ENCODE peak calls at places on chromosomes 12 and 14, in four cellular contexts. B, N, G and U are unnamed samples.

GRCh38 chr12:9730591-9730990 is 2.3 kb downstream of the CLECL1 start:
- DNase-seq in B (no peak), N (no peak), G (no peak), U (no peak)

GRCh38 chr12:27790179-27790578 is 10.1 kb upstream of the MANSC4 start:
- DNase-seq in B (no peak), N (no peak), G (no peak), U (no peak)

GRCh38 chr12:95877622-95878021 is 18.9 kb downstream of the SNRPF start:
- DNase-seq in B (no peak), N (no peak), G (no peak), U (no peak)

GRCh38 chr12:40312982-40313576 is 88.3 kb downstream of the LRRK2 start:
- DNase-seq in B (no peak), N (no peak), G (no peak), U (no peak)

GRCh38 chr14:52033131-52033642 is 35.7 kb downstream of the NID2 start:
- DNase-seq in B (no peak), N (no peak), G (no peak), U (no peak)

GRCh38 chr12:91896725-91897515 is 248.7 kb downstream of the BTG1 start:
- DNase-seq in B (no peak), N (no peak), G (no peak), U (no peak)

GRCh38 chr14:90544566-90544965 is 147.7 kb downstream of the CALM1 start:
- DNase-seq in B (no peak), N (no peak), G (no peak), U (no peak)

GRCh38 chr12:32307352-32307751 is 92.0 kb upstream of the FGD4 start:
- DNase-seq in B (no peak), N (no peak), G (no peak), U (no peak)

GRCh38 chr14:99604766-99605298 is 825 bp upstream of the CCDC85C start:
- DNase-seq in B (peak; percentile 62), N (peak; percentile 46), G (peak; percentile 60), U (no peak)

GRCh38 chr12:1474567-1475153 is 119.7 kb downstream of the FBXL14 start:
- DNase-seq in B (no peak), N (no peak), G (no peak), U (no peak)

GRCh38 chr12:13661005-13661887 is 320.2 kb downstream of the GRIN2B start:
- DNase-seq in B (peak; percentile 58), N (peak; percentile 62), G (peak; percentile 47), U (no peak)

GRCh38 chr14:24982472-24983155 is 67.3 kb downstream of the STXBP6 start:
- DNase-seq in B (no peak), N (no peak), G (no peak), U (no peak)

GRCh38 chr12:70774055-70774454 is 136.8 kb upstream of the PTPRB start:
- DNase-seq in B (no peak), N (no peak), G (no peak), U (no peak)

GRCh38 chr14:64683264-64683663 is 21.0 kb upstream of the PLEKHG3 start:
- DNase-seq in B (no peak), N (no peak), G (peak; percentile 49), U (no peak)

GRCh38 chr12:65014504-65015271 is 106.4 kb downstream of the WIF1 start:
- DNase-seq in B (no peak), N (no peak), G (no peak), U (no peak)

GRCh38 chr12:40185303-40185693 is 39.5 kb upstream of the LRRK2 start:
- DNase-seq in B (no peak), N (no peak), G (no peak), U (no peak)

GRCh38 chr14:97218336-97218712 is 421.1 kb downstream of the VRK1 start:
- DNase-seq in B (no peak), N (peak; percentile 49), G (peak; percentile 4), U (no peak)

GRCh38 chr12:90262261-90262660 is 553.6 kb upstream of the ATP2B1 start:
- DNase-seq in B (no peak), N (no peak), G (no peak), U (no peak)

GRCh38 chr14:103679351-103679750 is 35.9 kb downstream of the XRCC3 start:
- DNase-seq in B (peak; percentile 66), N (peak; percentile 61), G (no peak), U (peak; percentile 75)

GRCh38 chr14:92039073-92039719 is 663 bp downstream of the TRIP11 start:
- DNase-seq in B (peak; percentile 55), N (peak; percentile 77), G (no peak), U (no peak)

GRCh38 chr12:26338574-26339572 is 143.5 kb downstream of the SSPN start:
- DNase-seq in B (no peak), N (no peak), G (peak; percentile 8), U (no peak)

GRCh38 chr12:93773122-93773871 is 96.1 kb downstream of the CRADD start:
- DNase-seq in B (no peak), N (no peak), G (no peak), U (no peak)

GRCh38 chr12:30969006-30969405 is 42.5 kb downstream of the TSPAN11 start:
- DNase-seq in B (no peak), N (no peak), G (no peak), U (no peak)

GRCh38 chr12:16583991-16584745 is 21.8 kb downstream of the LMO3 start:
- DNase-seq in B (no peak), N (no peak), G (no peak), U (no peak)

GRCh38 chr12:107976331-107976730 is 152.8 kb upstream of the WSCD2 start:
- DNase-seq in B (no peak), N (no peak), G (no peak), U (no peak)

GRCh38 chr12:53645191-53645590 is 19.0 kb upstream of the ATF7 start:
- DNase-seq in B (no peak), N (no peak), G (no peak), U (no peak)

GRCh38 chr14:102917056-102917385 is 5.4 kb upstream of the AMN start:
- DNase-seq in B (no peak), N (no peak), G (no peak), U (peak; percentile 44)

GRCh38 chr14:72543325-72543724 is 350.6 kb downstream of the DPF3 start:
- DNase-seq in B (no peak), N (no peak), G (no peak), U (no peak)

GRCh38 chr14:84421611-84422010 is 1108.3 kb upstream of the FLRT2 start:
- DNase-seq in B (no peak), N (no peak), G (no peak), U (no peak)

GRCh38 chr14:104263671-104264358 is 125.4 kb downstream of the KIF26A start:
- DNase-seq in B (peak; percentile 1), N (peak; percentile 8), G (no peak), U (peak; percentile 30)

GRCh38 chr12:52879394-52880351 is 25.2 kb downstream of the KRT8 start:
- DNase-seq in B (peak; percentile 80), N (peak; percentile 86), G (peak; percentile 77), U (peak; percentile 80)

GRCh38 chr14:24576766-24577165 is 716 bp upstream of the CTSG start:
- DNase-seq in B (no peak), N (no peak), G (no peak), U (no peak)

GRCh38 chr12:49873361-49873934 is 30.3 kb downstream of the FAIM2 start:
- DNase-seq in B (no peak), N (no peak), G (no peak), U (no peak)

GRCh38 chr12:15534322-15534721 is 212.0 kb downstream of the PTPRO start:
- DNase-seq in B (no peak), N (no peak), G (no peak), U (no peak)

GRCh38 chr14:30180219-30180618 is 252.6 kb upstream of the PRKD1 start:
- DNase-seq in B (no peak), N (no peak), G (no peak), U (no peak)

GRCh38 chr14:30191639-30192279 is 264.1 kb upstream of the PRKD1 start:
- DNase-seq in B (no peak), N (no peak), G (no peak), U (no peak)

DNA sequence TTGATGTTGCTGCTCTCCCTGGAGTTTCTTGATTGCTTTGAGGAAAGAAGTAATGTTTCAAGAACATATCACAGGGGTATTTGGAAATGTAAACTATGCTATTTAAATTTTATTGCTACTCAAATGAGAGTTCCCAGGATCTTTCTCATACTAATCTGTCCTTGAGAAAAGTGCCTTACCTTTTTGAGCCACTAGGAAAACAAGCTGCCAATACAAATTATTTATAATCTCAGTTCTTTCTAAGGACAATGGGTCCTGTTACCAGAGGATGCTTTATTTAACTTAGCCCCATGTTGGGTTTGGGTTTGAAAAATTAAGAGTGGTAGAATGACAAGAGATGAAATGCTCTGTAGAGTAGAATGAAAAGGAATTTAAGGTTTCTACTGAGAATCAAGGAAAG is 258.2 kb upstream of the PRKD1 start:
- DNase-seq in B (no peak), N (no peak), G (no peak), U (no peak)
- TF ChIP-seq CTCF in B (no peak), N (peak; percentile 21), G (peak; percentile 47), U (no peak)

GRCh38 chr12:41407240-41407799 is 219.2 kb downstream of the PDZRN4 start:
- DNase-seq in B (no peak), N (no peak), G (no peak), U (no peak)

DNA sequence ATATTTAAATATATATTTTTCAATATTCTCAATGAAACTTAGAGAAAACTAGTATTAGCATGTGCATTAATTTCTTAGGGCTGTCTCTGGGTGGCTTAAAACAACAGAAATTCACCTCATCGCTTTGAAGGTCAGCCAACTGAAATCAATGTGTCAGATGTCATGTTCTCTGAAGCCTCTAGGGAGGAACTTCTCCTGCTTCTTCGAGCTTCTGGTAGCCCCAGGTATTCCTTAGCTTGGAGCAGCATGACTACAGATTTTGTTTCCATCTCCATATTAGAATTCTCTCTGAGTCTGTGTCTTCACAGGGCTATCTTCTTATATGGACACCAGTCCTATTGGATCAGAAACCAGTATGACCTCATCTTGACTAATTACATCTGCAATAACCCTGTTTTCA is 221.5 kb downstream of the PDZRN4 start:
- DNase-seq in B (no peak), N (no peak), G (no peak), U (no peak)
- TF ChIP-seq CTCF in B (no peak), N (no peak), G (no peak), U (no peak)

DNA sequence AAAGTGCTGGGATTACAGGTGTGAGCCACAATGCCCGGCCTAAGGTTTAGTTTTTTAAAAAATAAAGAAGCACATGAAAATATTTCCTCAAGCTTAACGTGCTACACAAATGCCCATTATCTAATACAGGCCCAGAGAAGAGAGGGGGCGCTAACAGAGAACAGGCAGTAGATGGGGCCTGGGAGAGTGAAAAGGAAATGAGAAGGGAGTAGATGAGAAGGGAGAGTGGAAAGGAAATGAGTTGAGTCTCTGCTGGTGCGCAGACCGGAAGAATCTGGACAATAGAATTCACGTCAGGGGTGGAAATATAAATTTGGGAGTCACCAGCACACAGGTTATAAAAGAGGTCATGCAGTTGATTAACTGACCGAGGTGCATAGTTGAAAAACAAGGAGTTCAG is 10.7 kb downstream of the PXN start:
- DNase-seq in B (no peak), N (no peak), G (no peak), U (no peak)
- TF ChIP-seq CTCF in B (no peak), N (no peak), G (no peak), U (no peak)

DNA sequence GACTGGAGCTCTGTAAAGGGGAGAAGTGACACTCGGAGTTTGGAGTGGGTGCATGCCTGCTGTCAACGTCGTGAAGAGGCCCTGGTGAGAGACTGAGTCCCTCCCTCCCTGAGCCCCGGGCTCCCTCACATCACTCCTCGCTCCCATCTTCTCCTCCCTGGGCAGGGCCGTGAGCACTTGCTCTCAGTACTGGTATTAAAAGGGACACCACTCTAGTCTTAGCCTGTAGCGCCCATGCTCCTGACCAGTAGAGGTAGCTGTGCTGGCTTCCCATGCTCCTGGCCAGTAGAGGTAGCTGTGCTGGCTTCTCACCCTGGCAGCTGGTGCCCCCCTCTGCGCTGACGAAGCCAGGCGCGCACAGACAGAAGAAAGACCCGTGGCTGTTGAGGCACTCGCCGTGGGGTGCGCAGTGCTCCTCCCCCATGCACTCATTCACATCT is 14.7 kb downstream of the ISCA2 start:
- DNase-seq in B (peak; percentile 88), N (peak; percentile 76), G (no peak), U (no peak)
- TF ChIP-seq CTCF in B (peak; percentile 99), N (no peak), G (peak; percentile 33), U (no peak)